ENCODE peak calls at places on chromosomes 5 and 9, in eight cellular contexts. T is NCI-H524; D is CD8-positive, alpha-beta T cell; M is T-helper 17 cell; A is SW 1271; N is foreskin fibroblast; X is H54; G is iPS DF 19.7. K is an unnamed sample.

GRCh38 chr5:154296525-154297159 is 106.1 kb downstream of the GALNT10 start:
- DNase-seq in M (no peak), N (no peak), G (no peak), T (no peak), D (no peak), A (no peak), X (no peak), K (no peak)

GRCh38 chr9:112086627-112087026 is 88.5 kb downstream of the SUSD1 start:
- DNase-seq in G (no peak), M (no peak), D (no peak), A (peak; percentile 69), T (peak; percentile 9), X (no peak), N (no peak), K (no peak)

GRCh38 chr9:69174645-69175487 is 789 bp downstream of the TJP2 start:
- DNase-seq in T (peak; percentile 49), G (no peak), N (peak; percentile 97), A (peak; percentile 80), D (no peak), X (peak; percentile 88), M (peak; percentile 16), K (no peak)

GRCh38 chr5:126854526-126855110 is 77.7 kb downstream of the LMNB1 start:
- DNase-seq in X (no peak), M (no peak), G (no peak), N (no peak), D (no peak), T (no peak), A (no peak), K (no peak)

GRCh38 chr5:7474821-7475403 is 79.0 kb downstream of the ADCY2 start:
- DNase-seq in D (no peak), M (no peak), T (no peak), G (no peak), N (no peak), A (no peak), X (no peak), K (no peak)

GRCh38 chr5:97102010-97102470 is 40.4 kb downstream of the LIX1 start:
- DNase-seq in A (no peak), T (no peak), X (no peak), N (no peak), D (no peak), M (no peak), G (no peak), K (no peak)

GRCh38 chr5:14467886-14468285 is 113.7 kb upstream of the OTULINL start:
- DNase-seq in D (no peak), G (no peak), M (no peak), A (no peak), X (no peak), T (no peak), N (no peak), K (no peak)

GRCh38 chr9:69444021-69444420 is 119.0 kb downstream of the ENTREP1 start:
- DNase-seq in T (no peak), X (no peak), D (no peak), N (peak; percentile 90), G (no peak), M (no peak), A (no peak), K (no peak)

GRCh38 chr5:40988761-40989510 is 79.6 kb downstream of the C7 start:
- DNase-seq in A (no peak), M (no peak), X (no peak), T (no peak), D (no peak), G (no peak), N (no peak), K (no peak)

GRCh38 chr9:133832836-133833235 is 94.7 kb upstream of the SARDH start:
- DNase-seq in G (no peak), X (no peak), D (no peak), N (no peak), A (no peak), T (no peak), M (no peak), K (no peak)

GRCh38 chr5:34923694-34924461 is 5.5 kb upstream of the DNAJC21 start:
- DNase-seq in A (peak; percentile 97), N (peak; percentile 82), X (peak; percentile 78), M (no peak), D (no peak), G (no peak), T (no peak), K (no peak)

GRCh38 chr9:130995399-130995941 is 13.5 kb upstream of the LAMC3 start:
- DNase-seq in X (peak; percentile 12), N (no peak), T (no peak), M (no peak), D (no peak), A (peak; percentile 61), G (no peak), K (no peak)